ENCODE peak calls at places on chromosomes 16 and 17, in eight cellular contexts. E is fibroblast of villous mesenchyme, S is left ventricle myocardium inferior, H is MM.1S, Y is retinal pigment epithelial cell, X is tibial artery, F is heart right ventricle, V is progenitor cell of endocrine pancreas. D is an unnamed sample.

GRCh38 chr17:17375826-17376225 is 72.7 kb downstream of the NT5M start:
- DNase-seq in E (peak; percentile 71), S (no peak), H (no peak), Y (no peak), X (no peak), F (no peak), V (no peak), D (no peak)

GRCh38 chr17:17151962-17152361 is 54.2 kb downstream of the PLD6 start:
- DNase-seq in E (peak; percentile 88), S (peak; percentile 88), H (no peak), Y (peak; percentile 66), X (peak; percentile 98), F (peak; percentile 85), V (no peak), D (peak; percentile 24)

GRCh38 chr16:19765860-19766553 is 47.9 kb downstream of the IQCK start:
- DNase-seq in E (peak; percentile 28), S (peak; percentile 58), H (no peak), Y (no peak), X (peak; percentile 76), F (peak; percentile 67), V (no peak), D (no peak)

GRCh38 chr17:61570118-61570517 is 20.9 kb downstream of the NACA2 start:
- DNase-seq in E (peak; percentile 40), S (no peak), H (no peak), Y (no peak), X (no peak), F (no peak), V (no peak), D (no peak)

GRCh38 chr16:27431773-27432599 is 30.0 kb downstream of the IL21R start:
- DNase-seq in E (no peak), S (no peak), H (no peak), Y (no peak), X (peak; percentile 24), F (no peak), V (peak; percentile 4), D (peak; percentile 18)

GRCh38 chr16:11319529-11320146 is 25.6 kb upstream of the RMI2 start:
- DNase-seq in E (no peak), S (no peak), H (no peak), Y (no peak), X (no peak), F (no peak), V (no peak), D (no peak)

GRCh38 chr17:77083547-77083946 is 57.2 kb upstream of the SEC14L1 start:
- DNase-seq in E (no peak), S (no peak), H (peak; percentile 97), Y (no peak), X (no peak), F (no peak), V (no peak), D (no peak)

GRCh38 chr17:80254396-80255241 is 6.0 kb upstream of the RNF213 start:
- DNase-seq in E (peak; percentile 92), S (no peak), H (peak; percentile 95), Y (peak; percentile 76), X (no peak), F (no peak), V (no peak), D (peak; percentile 85)

GRCh38 chr17:7029659-7030058 is 6.2 kb upstream of the SLC16A13 start:
- DNase-seq in E (no peak), S (no peak), H (peak; percentile 55), Y (no peak), X (no peak), F (no peak), V (no peak), D (peak; percentile 82)

GRCh38 chr16:88833086-88833485 is 21.4 kb upstream of the APRT start:
- DNase-seq in E (no peak), S (no peak), H (no peak), Y (no peak), X (no peak), F (no peak), V (no peak), D (no peak)

GRCh38 chr16:30895592-30896202 is 717 bp upstream of the CTF1 start:
- DNase-seq in E (no peak), S (no peak), H (no peak), Y (no peak), X (no peak), F (no peak), V (no peak), D (peak; percentile 33)

GRCh38 chr16:26344976-26345375 is 653.2 kb downstream of the HS3ST4 start:
- DNase-seq in E (no peak), S (no peak), H (no peak), Y (no peak), X (no peak), F (no peak), V (no peak), D (no peak)

GRCh38 chr17:57130708-57131461 is 45.8 kb downstream of the AKAP1 start:
- DNase-seq in E (peak; percentile 79), S (peak; percentile 78), H (peak; percentile 73), Y (peak; percentile 18), X (peak; percentile 88), F (peak; percentile 76), V (peak; percentile 76), D (peak; percentile 90)

GRCh38 chr17:62666801-62667591 is 39.5 kb downstream of the MRC2 start:
- DNase-seq in E (no peak), S (no peak), H (no peak), Y (no peak), X (peak; percentile 59), F (no peak), V (no peak), D (no peak)

GRCh38 chr17:36731806-36732205 is 130.4 kb downstream of the MRM1 start:
- DNase-seq in E (no peak), S (no peak), H (no peak), Y (no peak), X (no peak), F (no peak), V (no peak), D (no peak)

GRCh38 chr17:1645207-1646171 is at the start of gene SCARF1:
- DNase-seq in E (no peak), S (peak; percentile 73), H (no peak), Y (no peak), X (no peak), F (peak; percentile 76), V (no peak), D (peak; percentile 27)

GRCh38 chr17:75679706-75680201 is 12.6 kb downstream of the SAP30BP start:
- DNase-seq in E (peak; percentile 56), S (no peak), H (no peak), Y (no peak), X (no peak), F (no peak), V (no peak), D (no peak)
- TF ChIP-seq CTCF in E (peak; percentile 11), S (peak; percentile 60), H (no peak), Y (peak; percentile 36), X (peak; percentile 5), F (no peak), V (no peak), D (no peak)

DNA sequence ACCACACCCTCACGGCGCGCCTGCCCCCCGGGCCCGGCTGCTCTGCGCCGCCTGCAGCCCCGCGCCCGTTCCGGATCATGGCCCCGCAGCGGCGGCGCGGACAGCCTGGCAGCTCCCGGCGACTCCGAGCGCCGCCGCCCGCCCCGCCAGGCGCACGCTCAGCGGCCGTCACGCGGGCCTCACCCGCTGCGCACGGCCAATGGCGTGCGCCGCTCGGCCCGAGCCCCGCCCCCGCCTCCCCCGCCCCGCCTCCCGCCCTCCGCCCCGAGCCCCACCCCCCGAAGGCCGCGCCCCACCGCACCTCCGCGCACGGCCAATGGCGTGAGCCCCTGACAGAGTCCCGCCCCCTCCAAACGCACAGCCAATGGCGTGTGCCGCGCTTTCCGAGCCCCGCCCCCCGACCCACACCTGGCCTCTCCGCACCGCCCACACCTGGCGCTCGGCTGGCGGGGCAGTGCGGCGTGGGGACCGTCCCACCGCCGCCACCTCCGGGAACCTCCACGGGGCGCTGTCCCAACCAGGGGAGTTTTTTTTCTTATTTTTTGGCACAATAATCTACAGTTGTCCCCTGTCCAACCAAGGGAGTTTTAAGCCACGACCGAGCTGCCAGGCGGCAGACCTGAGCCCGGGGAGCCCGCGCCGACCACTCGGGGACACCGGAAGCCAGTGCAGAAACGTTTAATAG is at the start of gene PCYT2:
- DNase-seq in E (peak; percentile 85), S (peak; percentile 91), H (peak; percentile 95), Y (peak; percentile 54), X (peak; percentile 94), F (peak; percentile 92), V (peak; percentile 91), D (peak; percentile 94)
- TF ChIP-seq CTCF in E (no peak), S (peak; percentile 11), H (peak; percentile 27), Y (no peak), X (no peak), F (no peak), V (peak; percentile 52), D (no peak)

DNA sequence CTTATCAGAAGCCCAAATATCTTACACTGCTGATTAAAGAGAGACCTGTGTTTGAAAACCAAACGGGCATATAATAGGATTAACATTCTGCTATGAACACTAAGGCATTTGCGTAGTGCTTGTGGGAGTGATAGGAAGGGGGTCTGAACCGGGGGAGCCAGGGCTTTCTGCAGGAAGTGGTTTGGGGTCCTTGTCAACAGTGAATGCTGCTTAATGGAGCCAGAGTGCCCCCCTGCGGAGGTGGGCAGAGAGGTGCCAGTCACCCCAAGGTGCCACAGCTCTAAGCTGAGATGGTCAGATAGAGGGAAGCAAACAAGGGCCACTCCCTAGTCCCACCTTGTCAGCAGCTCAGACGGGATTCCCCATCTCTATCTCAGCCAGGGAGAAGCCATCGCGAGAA is 17.6 kb downstream of the NAA60 start:
- DNase-seq in E (no peak), S (no peak), H (no peak), Y (no peak), X (no peak), F (no peak), V (no peak), D (peak; percentile 78)
- TF ChIP-seq CTCF in E (no peak), S (no peak), H (no peak), Y (peak; percentile 31), X (no peak), F (no peak), V (no peak), D (peak; percentile 58)

DNA sequence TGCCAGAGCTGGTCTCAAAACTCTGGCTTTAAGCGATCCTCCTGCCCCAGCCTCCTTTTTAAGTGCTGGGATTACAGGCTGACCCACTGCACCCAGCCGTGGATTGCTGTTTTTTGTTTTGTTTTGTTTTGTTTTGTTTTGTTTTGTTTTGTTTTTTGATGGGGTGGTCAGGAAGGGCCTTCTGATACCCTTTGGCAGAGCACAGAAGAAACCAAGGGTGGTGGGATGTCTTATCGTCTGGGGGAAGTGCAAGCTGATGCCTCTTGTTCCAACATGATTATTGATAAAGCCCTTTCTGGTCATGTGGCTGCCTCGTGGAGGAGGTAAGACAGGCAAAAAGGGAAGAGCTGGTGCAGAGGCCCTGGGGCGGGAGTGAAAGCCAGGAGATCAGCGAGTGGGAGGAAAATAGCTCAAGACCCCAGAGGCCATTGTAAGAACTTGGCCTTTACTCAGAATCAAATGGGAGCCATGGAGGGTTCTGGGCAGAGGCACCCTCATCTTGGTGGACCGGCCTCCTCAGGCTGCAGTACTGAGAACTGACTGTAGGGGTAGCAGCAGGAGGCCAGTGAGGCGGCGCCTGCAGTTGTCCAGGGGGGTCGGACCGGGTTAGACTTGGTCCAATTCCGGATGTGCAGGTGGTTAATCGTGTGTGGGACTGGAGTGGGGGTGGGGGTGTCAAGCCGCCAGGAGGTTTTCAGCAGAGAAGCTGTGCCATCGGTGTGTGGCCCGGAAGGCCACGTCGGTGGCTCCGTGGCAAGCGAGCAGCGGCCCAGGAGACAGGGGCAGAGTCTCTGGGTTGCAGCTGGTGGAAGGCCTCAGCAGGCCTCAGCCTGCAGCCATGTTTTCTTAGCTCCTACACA is 84.4 kb upstream of the GSE1 start:
- DNase-seq in E (no peak), S (no peak), H (no peak), Y (no peak), X (no peak), F (no peak), V (no peak), D (peak; percentile 50)
- TF ChIP-seq CTCF in E (peak; percentile 52), S (peak; percentile 59), H (peak; percentile 41), Y (peak; percentile 50), X (peak; percentile 36), F (peak; percentile 28), V (peak; percentile 40), D (peak; percentile 71)